ENCODE peak calls at places on chromosomes 16 and 17, in ten cellular contexts. G is foreskin keratinocyte; I is activated CD4-positive, CD25-positive, alpha-beta regulatory T cell; L is body of pancreas; V is AG09309; M is GM12891; N is heart right ventricle; S is NCI-H1694; K is stimulated activated naive CD8-positive, alpha-beta T cell treated with anti-CD3 and anti-CD28 coated beads, Interleukin-15, Interleukin-2, amounts not matched to agents 100 U/mL and 50 U/mL, for 24 hours; D is cardiac fibroblast. X is an unnamed sample.

GRCh38 chr16:73054732-73055481 is 7.0 kb upstream of the ZFHX3 start:
- DNase-seq in G (peak; percentile 67), I (no peak), L (no peak), V (no peak), M (no peak), N (no peak), S (no peak), K (no peak), D (peak; percentile 53), X (no peak)

GRCh38 chr17:48611213-48611612 is 396 bp upstream of the HOXB7 start:
- DNase-seq in G (no peak), I (no peak), L (no peak), V (no peak), M (no peak), N (no peak), S (no peak), K (no peak), D (no peak), X (no peak)

GRCh38 chr17:61452301-61453290 is at the start of gene TBX4:
- DNase-seq in G (no peak), I (no peak), L (no peak), V (no peak), M (no peak), N (no peak), S (no peak), K (no peak), D (no peak), X (no peak)

GRCh38 chr16:14307623-14308356 is 236.7 kb downstream of the MRTFB start:
- DNase-seq in G (no peak), I (no peak), L (peak; percentile 73), V (no peak), M (no peak), N (no peak), S (no peak), K (no peak), D (no peak), X (no peak)

GRCh38 chr17:49031965-49032928 is 35.1 kb downstream of the IGF2BP1 start:
- DNase-seq in G (peak; percentile 40), I (no peak), L (peak; percentile 58), V (peak; percentile 39), M (peak; percentile 67), N (no peak), S (peak; percentile 89), K (peak; percentile 47), D (peak; percentile 89), X (peak; percentile 69)

GRCh38 chr16:23575834-23576233 is 18.3 kb downstream of the UBFD1 start:
- DNase-seq in G (no peak), I (no peak), L (no peak), V (no peak), M (no peak), N (no peak), S (no peak), K (no peak), D (no peak), X (no peak)

GRCh38 chr17:49434821-49435581 is 20.3 kb upstream of the PHB1 start:
- DNase-seq in G (no peak), I (no peak), L (peak; percentile 58), V (no peak), M (peak; percentile 70), N (no peak), S (peak; percentile 41), K (peak; percentile 61), D (peak; percentile 60), X (peak; percentile 55)

GRCh38 chr17:36152639-36153120 is 23.8 kb downstream of the TBC1D3B start:
- DNase-seq in G (no peak), I (no peak), L (no peak), V (no peak), M (no peak), N (no peak), S (no peak), K (no peak), D (peak; percentile 27), X (no peak)

GRCh38 chr17:31560836-31561235 is 169.4 kb downstream of the RAB11FIP4 start:
- DNase-seq in G (no peak), I (no peak), L (no peak), V (no peak), M (no peak), N (no peak), S (no peak), K (no peak), D (no peak), X (no peak)

GRCh38 chr17:19426631-19427030 is 15.6 kb downstream of the RNF112 start:
- DNase-seq in G (no peak), I (no peak), L (no peak), V (no peak), M (no peak), N (no peak), S (no peak), K (no peak), D (no peak), X (no peak)

GRCh38 chr16:89473791-89474414 is 16.5 kb downstream of the ANKRD11 start:
- DNase-seq in G (no peak), I (no peak), L (no peak), V (no peak), M (no peak), N (no peak), S (no peak), K (no peak), D (peak; percentile 61), X (peak; percentile 34)

GRCh38 chr16:23920446-23920845 is 84.7 kb downstream of the PRKCB start:
- DNase-seq in G (no peak), I (no peak), L (no peak), V (no peak), M (no peak), N (no peak), S (no peak), K (no peak), D (no peak), X (no peak)

GRCh38 chr17:71938340-71939010 is 182.3 kb upstream of the SOX9 start:
- DNase-seq in G (no peak), I (no peak), L (no peak), V (no peak), M (no peak), N (no peak), S (no peak), K (no peak), D (no peak), X (no peak)

GRCh38 chr16:87498324-87499188 is 5.7 kb upstream of the ZCCHC14 start:
- DNase-seq in G (no peak), I (no peak), L (no peak), V (no peak), M (no peak), N (no peak), S (no peak), K (no peak), D (no peak), X (no peak)

GRCh38 chr17:879546-879945 is 97.4 kb downstream of the MRM3 start:
- DNase-seq in G (peak; percentile 87), I (peak; percentile 27), L (peak; percentile 94), V (no peak), M (peak; percentile 77), N (peak; percentile 83), S (no peak), K (peak; percentile 62), D (peak; percentile 90), X (peak; percentile 62)

GRCh38 chr16:4718466-4718865 is 15.6 kb downstream of the ANKS3 start:
- DNase-seq in G (no peak), I (no peak), L (no peak), V (no peak), M (no peak), N (no peak), S (no peak), K (no peak), D (no peak), X (no peak)

GRCh38 chr17:8650119-8650499 is 19.6 kb upstream of the MYH10 start:
- DNase-seq in G (no peak), I (no peak), L (no peak), V (no peak), M (no peak), N (no peak), S (no peak), K (no peak), D (no peak), X (no peak)

GRCh38 chr17:9144502-9145233 is 123.4 kb downstream of the NTN1 start:
- DNase-seq in G (no peak), I (no peak), L (no peak), V (no peak), M (no peak), N (no peak), S (no peak), K (no peak), D (no peak), X (no peak)

GRCh38 chr16:73037331-73037745 is 10.6 kb downstream of the ZFHX3 start:
- DNase-seq in G (no peak), I (no peak), L (no peak), V (no peak), M (no peak), N (no peak), S (no peak), K (no peak), D (no peak), X (no peak)

GRCh38 chr17:41065829-41066624 is at the start of gene KRTAP2-4:
- DNase-seq in G (peak; percentile 91), I (no peak), L (no peak), V (peak; percentile 94), M (no peak), N (no peak), S (no peak), K (no peak), D (peak; percentile 26), X (peak; percentile 94)

GRCh38 chr16:19907161-19907992 is 22.7 kb upstream of the GPRC5B start:
- DNase-seq in G (no peak), I (peak; percentile 28), L (peak; percentile 74), V (peak; percentile 10), M (peak; percentile 50), N (peak; percentile 62), S (peak; percentile 49), K (peak; percentile 72), D (peak; percentile 81), X (peak; percentile 68)

GRCh38 chr16:15602285-15603044 is 40.5 kb downstream of the MARF1 start:
- DNase-seq in G (no peak), I (no peak), L (no peak), V (no peak), M (no peak), N (no peak), S (no peak), K (no peak), D (no peak), X (no peak)

GRCh38 chr17:51672058-51672457 is 411.7 kb downstream of the UTP18 start:
- DNase-seq in G (no peak), I (no peak), L (no peak), V (no peak), M (no peak), N (no peak), S (peak; percentile 9), K (no peak), D (no peak), X (no peak)

X was measured in brain microvascular endothelial cell.